ENCODE peak calls at places on chromosomes 11 and 22, in four cellular contexts. R, D, W and M are unnamed samples. For H3K4me1, the result is how much of the 10 kb centered on the place peaks cover.

GRCh38 chr22:35344956-35345690 is 35.8 kb upstream of the HMOX1 start:
- DNase-seq in R (no peak), D (no peak), W (no peak), M (no peak)

GRCh38 chr11:93396356-93396755 is 65.8 kb downstream of the DEUP1 start:
- DNase-seq in R (no peak), D (no peak), W (no peak), M (no peak)

GRCh38 chr11:35879361-35879760 is 64.5 kb upstream of the LDLRAD3 start:
- DNase-seq in R (no peak), D (no peak), W (no peak), M (no peak)

GRCh38 chr11:62505112-62505783 is 41.4 kb downstream of the AHNAK start:
- DNase-seq in R (no peak), D (no peak), W (no peak), M (no peak)

GRCh38 chr11:26905368-26905767 is 88.5 kb upstream of the FIBIN start:
- DNase-seq in R (peak), D (no peak), W (no peak), M (no peak)

GRCh38 chr22:30325065-30325720 is 1.5 kb downstream of the TBC1D10A start:
- DNase-seq in R (no peak), D (no peak), W (peak), M (peak)

GRCh38 chr11:119154178-119154577 is 5.3 kb downstream of the ABCG4 start:
- DNase-seq in R (no peak), D (no peak), W (no peak), M (no peak)

GRCh38 chr11:50098186-50098725 is 65.6 kb downstream of the OR4C45 start:
- DNase-seq in R (no peak), D (no peak), W (no peak), M (no peak)

GRCh38 chr22:17436981-17437410 is 67.7 kb downstream of the CECR2 start:
- DNase-seq in R (no peak), D (no peak), W (no peak), M (no peak)

GRCh38 chr22:37218771-37219411 is 6.6 kb upstream of the SSTR3 start:
- DNase-seq in R (no peak), D (no peak), W (no peak), M (no peak)

GRCh38 chr11:131486100-131486499 is 115.7 kb downstream of the NTM start:
- DNase-seq in R (no peak), D (no peak), W (no peak), M (no peak)

GRCh38 chr11:38824573-38824972 is 2226.5 kb upstream of the RAG2 start:
- DNase-seq in R (peak), D (peak), W (no peak), M (no peak)

GRCh38 chr11:75279273-75279672 is 38.7 kb downstream of the TPBGL start:
- DNase-seq in R (no peak), D (no peak), W (no peak), M (no peak)

GRCh38 chr11:95849087-95849825 is 59.0 kb downstream of the CEP57 start:
- DNase-seq in R (peak), D (peak), W (peak), M (peak)

GRCh38 chr11:70323811-70324210 is 53.3 kb downstream of the PPFIA1 start:
- DNase-seq in R (no peak), D (no peak), W (no peak), M (no peak)

GRCh38 chr22:49903322-49904039 is 14.8 kb downstream of the ALG12 start:
- DNase-seq in R (peak), D (no peak), W (no peak), M (no peak)

GRCh38 chr22:27405672-27406388 is 395.7 kb downstream of the MN1 start:
- DNase-seq in R (peak), D (peak), W (peak), M (peak)

GRCh38 chr22:46994983-46995382 is 232.5 kb downstream of the TBC1D22A start:
- DNase-seq in R (no peak), D (no peak), W (no peak), M (no peak)

GRCh38 chr22:25754527-25755202 is 12.7 kb downstream of the MYO18B start:
- DNase-seq in R (no peak), D (no peak), W (no peak), M (no peak)

GRCh38 chr11:44138286-44138685 is 42.8 kb downstream of the EXT2 start:
- DNase-seq in R (no peak), D (no peak), W (no peak), M (no peak)

GRCh38 chr11:125215951-125216350 is 51.4 kb downstream of the PKNOX2 start:
- DNase-seq in R (no peak), D (no peak), W (no peak), M (no peak)

GRCh38 chr11:55714982-55715888 is 53.2 kb downstream of the OR4C6 start:
- DNase-seq in R (peak), D (peak), W (no peak), M (no peak)

GRCh38 chr11:7600205-7600775 is 73.0 kb downstream of the CYB5R2 start:
- DNase-seq in R (no peak), D (peak), W (peak), M (no peak)

GRCh38 chr11:77065878-77066228 is 918 bp upstream of the CAPN5 start:
- DNase-seq in R (no peak), D (no peak), W (peak), M (peak)

GRCh38 chr11:95443386-95443785 is 212.4 kb upstream of the SESN3 start:
- DNase-seq in R (no peak), D (peak), W (no peak), M (no peak)

GRCh38 chr11:10351768-10352641 is 47.1 kb downstream of the ADM start:
- DNase-seq in R (peak), D (peak), W (no peak), M (no peak)

GRCh38 chr22:44317163-44317455 is 4.4 kb upstream of the SHISAL1 start:
- DNase-seq in R (no peak), D (no peak), W (no peak), M (no peak)
- H3K4me1 ChIP-seq in R (under half), D (under half), W (under half), M (under half)

GRCh38 chr22:41524283-41524682 is 20.0 kb downstream of the POLR3H start:
- DNase-seq in R (no peak), D (no peak), W (peak), M (peak)
- TF ChIP-seq EP300 in R (no peak), D (no peak), W (no peak), M (no peak)

DNA sequence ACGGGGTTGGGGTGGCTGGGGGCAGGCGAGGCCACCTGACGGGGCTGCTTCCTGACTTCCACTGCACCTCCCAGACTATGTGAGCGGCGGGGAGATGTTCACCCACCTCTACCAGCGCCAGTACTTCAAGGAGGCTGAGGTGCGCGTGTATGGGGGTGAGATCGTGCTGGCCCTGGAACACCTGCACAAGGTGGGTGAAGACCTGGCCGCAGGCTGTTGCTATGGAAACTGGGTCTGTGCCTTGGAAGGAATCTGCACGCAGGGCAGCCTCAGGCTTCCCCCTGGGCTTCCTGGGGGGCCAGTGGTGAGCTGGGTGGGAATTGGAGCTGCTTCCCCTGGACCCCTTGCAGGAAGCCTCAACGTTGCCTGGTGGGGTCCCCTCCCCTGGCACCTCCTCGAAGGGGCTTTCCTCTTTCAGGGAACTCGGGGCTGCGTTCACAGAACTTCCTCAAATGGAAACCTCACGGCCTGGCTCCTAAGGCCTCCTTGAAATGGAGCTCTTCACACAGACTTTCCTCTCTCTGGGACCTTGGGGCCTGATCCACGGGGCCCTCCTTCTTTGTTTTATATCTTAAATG is 1.5 kb downstream of the RPS6KA4 start:
- DNase-seq in R (peak), D (no peak), W (no peak), M (no peak)
- H3K4me3 ChIP-seq in R (peak), D (no peak), W (no peak), M (no peak)

GRCh38 chr11:65423516-65424199 is 1.1 kb downstream of the NEAT1 start:
- DNase-seq in R (peak), D (no peak), W (peak), M (peak)
- H3K4me1 ChIP-seq in R (half or more), D (under half), W (under half), M (under half)

GRCh38 chr11:16087886-16088285 is 268.5 kb downstream of the SOX6 start:
- DNase-seq in R (no peak), D (no peak), W (no peak), M (no peak)

GRCh38 chr11:16088774-16089173 is 267.6 kb downstream of the SOX6 start:
- DNase-seq in R (no peak), D (no peak), W (no peak), M (no peak)

GRCh38 chr11:16089481-16089880 is 266.9 kb downstream of the SOX6 start:
- DNase-seq in R (no peak), D (no peak), W (no peak), M (no peak)

GRCh38 chr11:16082532-16083055 is 273.8 kb downstream of the SOX6 start:
- DNase-seq in R (no peak), D (peak), W (no peak), M (no peak)

DNA sequence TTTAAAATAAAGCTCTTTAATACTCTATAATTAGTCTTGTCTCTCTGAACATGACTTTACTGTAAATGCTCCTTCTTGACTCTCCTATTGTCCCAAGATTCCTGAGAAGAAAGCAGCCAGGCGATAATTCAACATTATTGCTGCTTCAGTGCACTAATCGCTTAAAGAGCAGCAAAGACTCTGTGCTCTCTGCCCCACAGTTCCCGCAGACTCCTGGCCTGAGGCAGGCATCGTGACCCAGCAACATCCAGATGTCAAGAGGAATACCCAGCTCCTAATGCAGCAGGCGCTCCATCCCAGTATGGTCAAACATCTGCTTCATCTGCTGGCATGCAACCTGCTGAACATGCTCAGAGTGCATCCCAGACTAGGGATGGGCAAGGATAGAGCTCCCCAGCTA is 270.1 kb downstream of the SOX6 start:
- DNase-seq in R (peak), D (no peak), W (no peak), M (no peak)
- TF ChIP-seq EP300 in R (peak), D (no peak), W (no peak), M (no peak)

GRCh38 chr11:134206185-134206584 is 17.6 kb downstream of the NCAPD3 start:
- DNase-seq in R (peak), D (no peak), W (no peak), M (no peak)
- H3K4me3 ChIP-seq in R (no peak), D (no peak), W (no peak), M (no peak)

DNA sequence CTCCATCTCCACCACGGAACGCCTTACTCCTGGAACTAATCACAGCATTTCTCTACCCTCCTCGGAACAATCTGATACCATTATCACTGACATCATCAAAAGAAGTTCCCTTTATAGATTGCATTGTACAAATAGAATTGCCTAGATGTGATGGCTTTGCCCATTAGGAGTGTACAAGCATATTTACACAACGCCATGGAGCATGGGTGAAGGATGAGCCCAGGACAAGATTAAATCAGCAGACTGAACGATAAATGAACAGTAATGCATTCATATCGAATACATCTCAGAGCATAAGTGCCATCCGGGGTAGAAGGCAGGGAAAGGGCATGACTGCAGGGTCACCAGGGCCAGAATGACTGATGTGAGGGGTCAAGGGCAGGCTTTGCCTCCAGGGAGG is 57.3 kb downstream of the KIRREL3 start:
- DNase-seq in R (no peak), D (no peak), W (no peak), M (no peak)
- H3K4me1 ChIP-seq in R (under half), D (under half), W (under half), M (under half)